ENCODE peak calls at places on chromosomes 1 and 21, in four cellular contexts. P is fibroblast of pulmonary artery, Q is left lung, T is fibroblast of lung. R is an unnamed sample.

GRCh38 chr1:58704616-58705021 is 4.8 kb upstream of the MYSM1 start:
- DNase-seq in Q (no peak), P (no peak), T (no peak), R (no peak)

GRCh38 chr1:47963093-47963492 is 34.1 kb downstream of the TRABD2B start:
- DNase-seq in Q (no peak), T (no peak), P (no peak), R (no peak)

GRCh38 chr1:203899869-203900714 is 38.7 kb downstream of the SNRPE start:
- DNase-seq in Q (no peak), P (no peak), T (no peak), R (no peak)

GRCh38 chr1:150161747-150162581 is 12.2 kb downstream of the PLEKHO1 start:
- DNase-seq in Q (no peak), P (peak), T (peak), R (no peak)

GRCh38 chr1:20478072-20478660 is 7.8 kb downstream of the CAMK2N1 start:
- DNase-seq in Q (no peak), P (no peak), T (no peak), R (no peak)

GRCh38 chr1:28091043-28091781 is 2.8 kb upstream of the EYA3 start:
- DNase-seq in P (peak), Q (peak), T (peak), R (no peak)

GRCh38 chr1:228364706-228365213 is 41.9 kb downstream of the TRIM11 start:
- DNase-seq in P (no peak), Q (peak), T (no peak), R (peak)

GRCh38 chr1:8059161-8059622 is 33.1 kb upstream of the ERRFI1 start:
- DNase-seq in T (peak), P (peak), Q (no peak), R (no peak)

GRCh38 chr1:218394416-218394815 is 49.3 kb downstream of the TGFB2 start:
- DNase-seq in Q (no peak), T (peak), P (no peak), R (no peak)

GRCh38 chr1:207495816-207496792 is at the start of gene CR1:
- DNase-seq in T (peak), Q (peak), P (peak), R (peak)

GRCh38 chr1:211613108-211613947 is 34.4 kb upstream of the SLC30A1 start:
- DNase-seq in P (peak), T (peak), Q (peak), R (peak)

GRCh38 chr1:233367057-233367759 is 39.7 kb downstream of the MAP3K21 start:
- DNase-seq in P (peak), T (peak), Q (no peak), R (no peak)

GRCh38 chr1:39170731-39171375 is 33.6 kb upstream of the MACF1 start:
- DNase-seq in Q (no peak), P (no peak), T (no peak), R (no peak)

GRCh38 chr1:103461171-103462105 is 64.1 kb upstream of the RNPC3 start:
- DNase-seq in P (peak), Q (no peak), T (peak), R (no peak)

GRCh38 chr1:52473039-52473438 is 68.6 kb downstream of the PRPF38A start:
- DNase-seq in T (no peak), Q (no peak), P (no peak), R (no peak)

DNA sequence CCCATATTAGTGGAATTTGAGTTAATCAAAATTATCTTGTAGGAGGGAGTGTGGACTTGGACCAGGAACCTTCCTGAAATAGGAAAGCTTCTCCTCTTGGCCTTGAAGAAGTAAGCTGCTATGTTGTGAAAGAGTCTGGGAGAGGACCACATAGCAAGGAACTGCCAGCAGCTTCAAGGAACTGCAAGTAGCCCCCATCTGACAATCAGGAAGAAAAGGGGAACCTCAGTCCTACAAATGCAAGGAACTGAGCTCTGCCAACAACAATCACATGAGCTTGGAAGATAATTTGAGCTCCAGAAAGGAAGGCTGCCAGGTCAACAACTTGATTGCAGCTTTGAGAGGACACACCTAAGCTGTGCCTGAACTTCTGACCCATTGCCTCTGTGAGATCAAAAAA is 8.2 kb upstream of the PRMT6 start:
- DNase-seq in P (no peak), T (no peak), Q (no peak), R (no peak)
- H3K4me3 ChIP-seq in P (no peak), T (no peak), Q (no peak), R (no peak)

GRCh38 chr21:16180613-16181012 is 450.8 kb downstream of the USP25 start:
- DNase-seq in Q (no peak), T (peak), P (no peak), R (no peak)

GRCh38 chr21:16181024-16181423 is 451.2 kb downstream of the USP25 start:
- DNase-seq in P (peak), Q (no peak), T (peak), R (no peak)

GRCh38 chr21:16176570-16176969 is 446.8 kb downstream of the USP25 start:
- DNase-seq in P (no peak), Q (no peak), T (peak), R (no peak)

GRCh38 chr21:16179732-16180131 is 449.9 kb downstream of the USP25 start:
- DNase-seq in Q (no peak), P (no peak), T (peak), R (no peak)
- H3K4me3 ChIP-seq in Q (no peak), P (no peak), T (no peak), R (no peak)

GRCh38 chr1:192170196-192170984 is 12.1 kb downstream of the RGS18 start:
- DNase-seq in Q (no peak), P (no peak), T (no peak), R (no peak)

GRCh38 chr1:192168964-192169363 is 10.7 kb downstream of the RGS18 start:
- DNase-seq in Q (no peak), T (no peak), P (no peak), R (no peak)

GRCh38 chr1:192171123-192171522 is 12.9 kb downstream of the RGS18 start:
- DNase-seq in P (no peak), T (no peak), Q (no peak), R (no peak)

DNA sequence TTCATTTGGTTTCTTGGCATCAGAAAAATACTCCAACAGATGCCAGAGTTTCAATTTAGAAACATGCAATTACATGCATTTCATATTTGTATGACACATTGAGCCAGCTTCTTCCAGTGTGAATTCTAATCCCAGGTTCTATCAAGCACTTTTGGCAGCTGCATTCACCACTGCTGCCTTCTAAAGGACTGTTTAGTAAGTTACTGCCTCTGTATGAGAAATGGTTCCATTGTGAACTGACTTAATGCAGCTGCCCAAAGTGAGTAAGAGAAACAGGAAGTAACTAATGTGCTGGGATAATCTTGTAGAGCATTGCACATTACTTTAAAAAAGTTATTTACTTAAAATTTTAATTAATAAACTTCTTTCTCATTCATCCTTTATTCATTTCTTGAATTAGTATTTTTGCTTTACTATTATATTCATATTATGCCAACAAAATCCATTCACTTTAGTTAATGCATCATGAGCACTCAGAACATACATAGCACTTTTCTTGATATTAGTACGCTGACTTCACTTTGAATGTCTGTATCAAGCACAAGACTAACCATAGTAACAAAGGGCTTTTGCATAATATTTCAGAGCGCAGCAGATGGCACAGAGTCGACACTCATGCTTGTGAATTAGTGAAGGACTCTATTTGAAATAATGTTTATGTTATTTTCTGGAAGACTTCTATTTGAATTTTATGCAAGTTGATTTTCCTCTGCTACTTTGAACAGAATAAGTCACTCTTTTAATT is 9.9 kb downstream of the RGS18 start:
- DNase-seq in T (peak), Q (no peak), P (peak), R (no peak)
- H3K4me3 ChIP-seq in T (no peak), Q (no peak), P (no peak), R (no peak)

DNA sequence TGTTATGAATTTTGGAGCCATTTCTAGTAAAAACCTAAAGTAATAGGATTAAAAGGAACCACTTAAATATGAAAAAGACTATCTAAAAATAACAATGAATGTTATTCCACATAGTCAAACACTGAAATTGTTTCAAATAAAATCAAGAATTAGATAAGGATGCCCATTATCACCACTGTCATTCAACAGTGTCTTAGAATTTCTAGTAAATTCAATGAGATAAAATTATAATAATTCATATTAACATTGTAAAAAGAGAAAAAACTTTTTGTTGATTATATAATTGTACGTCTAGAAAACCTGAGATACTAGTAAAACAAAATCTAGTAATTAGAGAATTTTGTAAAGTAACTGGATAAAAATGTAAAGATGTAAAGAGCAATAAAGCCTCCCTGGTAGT is 56.5 kb downstream of the LBR start:
- DNase-seq in P (no peak), Q (no peak), T (no peak), R (no peak)
- H3K4me3 ChIP-seq in P (no peak), Q (no peak), T (no peak), R (no peak)

GRCh38 chr1:155008015-155008941 is 5.7 kb downstream of the ZBTB7B start:
- DNase-seq in T (no peak), P (no peak), Q (peak), R (no peak)
- H3K4me3 ChIP-seq in T (no peak), P (no peak), Q (peak), R (peak)

GRCh38 chr1:44328767-44329416 is 26.2 kb downstream of the ERI3 start:
- DNase-seq in Q (no peak), T (peak), P (no peak), R (no peak)
- H3K4me3 ChIP-seq in Q (no peak), T (no peak), P (no peak), R (no peak)

DNA sequence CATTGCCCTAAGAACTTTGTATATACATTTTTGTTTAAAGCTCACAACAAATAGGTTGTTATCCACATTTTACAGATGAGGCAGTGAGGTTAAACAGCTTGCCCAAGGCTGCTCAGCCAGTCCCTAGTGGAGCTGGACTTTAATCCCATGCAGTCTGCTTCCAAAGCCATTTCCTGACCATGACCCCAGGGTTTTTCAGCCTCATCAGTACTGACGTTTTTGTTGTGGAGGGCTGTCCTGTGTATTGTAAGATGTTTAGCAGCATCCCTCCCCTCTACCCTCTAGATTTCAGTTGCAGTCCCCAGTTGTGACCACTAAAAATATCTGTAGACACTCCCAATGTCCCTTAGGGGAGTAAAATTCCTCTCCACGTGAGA is 30.3 kb upstream of the C1orf105 start:
- DNase-seq in Q (no peak), T (no peak), P (no peak), R (no peak)
- H3K4me3 ChIP-seq in Q (no peak), T (no peak), P (no peak), R (no peak)

GRCh38 chr1:169795687-169796086 is 980 bp upstream of the METTL18 start:
- DNase-seq in T (peak), P (no peak), Q (no peak), R (no peak)
- H3K4me3 ChIP-seq in T (peak), P (peak), Q (peak), R (peak)

GRCh38 chr1:242523282-242523967 is 1.1 kb downstream of the PLD5 start:
- DNase-seq in P (no peak), T (no peak), Q (no peak), R (no peak)
- H3K4me3 ChIP-seq in P (no peak), T (no peak), Q (peak), R (peak)

GRCh38 chr1:235588156-235588555 is 61.4 kb downstream of the GNG4 start:
- DNase-seq in T (no peak), Q (no peak), P (no peak), R (peak)

GRCh38 chr1:235584973-235585372 is 64.6 kb downstream of the GNG4 start:
- DNase-seq in Q (no peak), P (no peak), T (no peak), R (no peak)

GRCh38 chr1:235586992-235587391 is 62.6 kb downstream of the GNG4 start:
- DNase-seq in Q (no peak), P (no peak), T (no peak), R (no peak)

GRCh38 chr1:235586413-235586812 is 63.2 kb downstream of the GNG4 start:
- DNase-seq in T (no peak), Q (no peak), P (no peak), R (no peak)

GRCh38 chr1:235588916-235589515 is 60.6 kb downstream of the GNG4 start:
- DNase-seq in Q (no peak), T (peak), P (peak), R (peak)
- H3K4me3 ChIP-seq in Q (no peak), T (no peak), P (no peak), R (no peak)

R was measured in upper lobe of right lung.